ENCODE peak calls at places on chromosomes 13 and 19, in six cellular contexts. S is EH; Z is hippocampal formation; P is T-cell; D is activated naive CD4-positive, alpha-beta T cell treated with anti-CD3 and anti-CD28 coated beads for 36 hours; A is germinal center. L is an unnamed sample.

GRCh38 chr19:9848060-9848459 is 12.9 kb downstream of the PIN1 start:
- DNase-seq in Z (peak; percentile 11), A (no peak), D (peak; percentile 58), P (peak; percentile 47), S (no peak), L (no peak)

GRCh38 chr19:5171711-5172110 is 168.9 kb downstream of the PTPRS start:
- DNase-seq in P (no peak), S (no peak), A (no peak), D (no peak), Z (no peak), L (no peak)

GRCh38 chr19:30089086-30089665 is 147.1 kb downstream of the URI1 start:
- DNase-seq in S (no peak), A (no peak), P (no peak), Z (no peak), D (no peak), L (no peak)

GRCh38 chr19:15358918-15359317 is 20.7 kb downstream of the AKAP8 start:
- DNase-seq in S (peak; percentile 31), Z (no peak), A (no peak), P (no peak), D (no peak), L (no peak)

GRCh38 chr13:29434217-29434940 is 161.1 kb downstream of the SLC7A1 start:
- DNase-seq in D (no peak), P (no peak), Z (no peak), A (peak; percentile 76), S (no peak), L (no peak)

GRCh38 chr19:34120846-34121639 is 51.3 kb upstream of the LSM14A start:
- DNase-seq in P (peak; percentile 58), D (peak; percentile 77), Z (no peak), A (peak; percentile 59), S (peak; percentile 61), L (peak; percentile 35)

GRCh38 chr19:32129141-32129540 is 216.3 kb upstream of the ZNF507 start:
- DNase-seq in S (no peak), D (no peak), P (no peak), A (no peak), Z (no peak), L (no peak)

GRCh38 chr19:23415561-23416191 is 20.4 kb upstream of the ZNF91 start:
- DNase-seq in S (peak; percentile 26), A (peak; percentile 18), Z (peak; percentile 13), P (peak; percentile 26), D (peak; percentile 27), L (peak; percentile 48)

GRCh38 chr13:24741016-24741662 is 22.8 kb upstream of the RNF17 start:
- DNase-seq in Z (no peak), A (no peak), P (no peak), S (peak; percentile 8), D (no peak), L (no peak)

GRCh38 chr13:44912617-44913016 is 76.7 kb downstream of the NUFIP1 start:
- DNase-seq in A (no peak), S (no peak), Z (no peak), P (no peak), D (no peak), L (no peak)

GRCh38 chr13:29573190-29573589 is 22.3 kb downstream of the SLC7A1 start:
- DNase-seq in A (peak; percentile 8), P (no peak), D (no peak), S (peak; percentile 56), Z (no peak), L (no peak)

GRCh38 chr13:104014803-104015645 is 948.8 kb upstream of the SLC10A2 start:
- DNase-seq in D (no peak), A (no peak), Z (no peak), S (no peak), P (no peak), L (peak; percentile 38)

GRCh38 chr13:112575680-112576079 is 12.3 kb downstream of the TUBGCP3 start:
- DNase-seq in P (no peak), D (no peak), Z (no peak), S (peak; percentile 75), A (no peak), L (no peak)

GRCh38 chr19:57664269-57665127 is 4.2 kb upstream of the ZSCAN4 start:
- DNase-seq in Z (peak; percentile 37), A (peak; percentile 21), D (peak; percentile 13), S (peak; percentile 63), P (peak; percentile 18), L (peak; percentile 15)

GRCh38 chr13:65964672-65965071 is 1265.5 kb downstream of the PCDH9 start:
- DNase-seq in P (no peak), Z (no peak), S (peak; percentile 20), D (no peak), A (no peak), L (peak; percentile 40)

GRCh38 chr13:107364658-107365057 is 796.7 kb upstream of the ARGLU1 start:
- DNase-seq in P (no peak), Z (no peak), D (no peak), A (no peak), S (no peak), L (no peak)

GRCh38 chr19:791605-792360 is 5.5 kb upstream of the PTBP1 start:
- DNase-seq in P (no peak), D (no peak), A (no peak), S (no peak), Z (no peak), L (no peak)